ENCODE peak calls at places on chromosome 1, in four cellular contexts. V, U, K and Q are unnamed samples.

GRCh38 chr1:111653695-111654094 is 34.1 kb downstream of the RAP1A start:
- DNase-seq in V (no peak), U (no peak), K (no peak), Q (no peak)

GRCh38 chr1:234772345-234773147 is 162.6 kb upstream of the IRF2BP2 start:
- DNase-seq in V (peak; percentile 98), U (peak; percentile 88), K (peak; percentile 100), Q (peak; percentile 99)

GRCh38 chr1:92244376-92244775 is 26.7 kb downstream of the C1orf146 start:
- DNase-seq in V (no peak), U (no peak), K (peak; percentile 32), Q (peak; percentile 25)

GRCh38 chr1:21490774-21491482 is 18.3 kb upstream of the ALPL start:
- DNase-seq in V (peak; percentile 54), U (no peak), K (peak; percentile 74), Q (peak; percentile 89)

GRCh38 chr1:54111624-54112023 is 41.2 kb downstream of the CDCP2 start:
- DNase-seq in V (no peak), U (peak; percentile 30), K (no peak), Q (no peak)

GRCh38 chr1:202162049-202162417 is 1.6 kb upstream of the PTPN7 start:
- DNase-seq in V (no peak), U (peak; percentile 84), K (no peak), Q (no peak)

GRCh38 chr1:78630600-78630999 is 10.4 kb downstream of the IFI44L start:
- DNase-seq in V (no peak), U (no peak), K (no peak), Q (no peak)

GRCh38 chr1:228279011-228279721 is 71.3 kb downstream of the OBSCN start:
- DNase-seq in V (no peak), U (peak; percentile 47), K (no peak), Q (no peak)